ENCODE peak calls at places on chromosome 6, in nine cellular contexts. Q is transverse colon; C is tibial artery; G is fibroblast of lung; X is CD8-positive, alpha-beta T cell; A is uterus; V is body of pancreas; E is pancreas; B is heart right ventricle. M is an unnamed sample.

GRCh38 chr6:22653980-22654610 is 84.7 kb downstream of the HDGFL1 start:
- DNase-seq in Q (no peak), C (no peak), G (no peak), X (no peak), A (no peak), V (no peak), E (no peak), B (no peak), M (no peak)

GRCh38 chr6:217048-217659 is 75.1 kb upstream of the DUSP22 start:
- DNase-seq in Q (peak; percentile 44), C (no peak), G (no peak), X (peak; percentile 41), A (no peak), V (peak; percentile 20), E (peak; percentile 75), B (no peak), M (no peak)

GRCh38 chr6:53517021-53517420 is 27.9 kb downstream of the GCLC start:
- DNase-seq in Q (no peak), C (no peak), G (no peak), X (no peak), A (no peak), V (no peak), E (no peak), B (no peak), M (no peak)

GRCh38 chr6:148827421-148827820 is 80.6 kb downstream of the UST start:
- DNase-seq in Q (no peak), C (no peak), G (peak; percentile 60), X (no peak), A (no peak), V (no peak), E (no peak), B (no peak), M (no peak)

GRCh38 chr6:123329337-123329736 is 307.4 kb downstream of the TRDN start:
- DNase-seq in Q (no peak), C (no peak), G (no peak), X (no peak), A (no peak), V (no peak), E (no peak), B (no peak), M (no peak)

GRCh38 chr6:148934534-148934933 is 187.7 kb downstream of the UST start:
- DNase-seq in Q (peak; percentile 23), C (peak; percentile 73), G (peak; percentile 46), X (no peak), A (peak; percentile 42), V (peak; percentile 25), E (no peak), B (peak; percentile 28), M (peak; percentile 21)

GRCh38 chr6:158708239-158708638 is 58.4 kb downstream of the SYTL3 start:
- DNase-seq in Q (no peak), C (peak; percentile 77), G (peak; percentile 77), X (no peak), A (peak; percentile 63), V (no peak), E (no peak), B (peak; percentile 56), M (no peak)

GRCh38 chr6:149190228-149190831 is 127.2 kb upstream of the TAB2 start:
- DNase-seq in Q (peak; percentile 74), C (no peak), G (peak; percentile 24), X (peak; percentile 42), A (no peak), V (peak; percentile 42), E (no peak), B (no peak), M (no peak)

GRCh38 chr6:132320007-132320406 is 81.3 kb downstream of the MOXD1 start:
- DNase-seq in Q (no peak), C (no peak), G (peak; percentile 82), X (no peak), A (no peak), V (no peak), E (no peak), B (no peak), M (no peak)

GRCh38 chr6:14453712-14454466 is 336.3 kb downstream of the CD83 start:
- DNase-seq in Q (no peak), C (no peak), G (no peak), X (no peak), A (no peak), V (no peak), E (no peak), B (no peak), M (no peak)

GRCh38 chr6:25181923-25182322 is 97.3 kb upstream of the CARMIL1 start:
- DNase-seq in Q (no peak), C (no peak), G (peak; percentile 51), X (no peak), A (no peak), V (no peak), E (no peak), B (no peak), M (no peak)

GRCh38 chr6:127457444-127458064 is 1.6 kb downstream of the KIAA0408 start:
- DNase-seq in Q (no peak), C (no peak), G (peak; percentile 85), X (no peak), A (no peak), V (peak; percentile 20), E (no peak), B (no peak), M (no peak)

GRCh38 chr6:140677781-140678528 is 1303.5 kb upstream of the CITED2 start:
- DNase-seq in Q (no peak), C (no peak), G (peak; percentile 8), X (no peak), A (no peak), V (no peak), E (no peak), B (no peak), M (no peak)

GRCh38 chr6:133645000-133645619 is 243.8 kb upstream of the TCF21 start:
- DNase-seq in Q (no peak), C (no peak), G (peak; percentile 86), X (no peak), A (no peak), V (peak; percentile 13), E (no peak), B (peak; percentile 23), M (no peak)

GRCh38 chr6:44859901-44860410 is 468.2 kb upstream of the RUNX2 start:
- DNase-seq in Q (no peak), C (no peak), G (no peak), X (no peak), A (no peak), V (no peak), E (no peak), B (no peak), M (no peak)

GRCh38 chr6:14129572-14129971 is 12.0 kb downstream of the CD83 start:
- DNase-seq in Q (peak; percentile 60), C (no peak), G (peak; percentile 77), X (peak; percentile 22), A (peak; percentile 28), V (peak; percentile 64), E (no peak), B (peak; percentile 62), M (peak; percentile 80)

GRCh38 chr6:19895866-19896579 is 58.9 kb downstream of the ID4 start:
- DNase-seq in Q (no peak), C (no peak), G (no peak), X (no peak), A (no peak), V (no peak), E (no peak), B (no peak), M (no peak)

GRCh38 chr6:17817763-17818162 is 111.0 kb upstream of the NUP153 start:
- DNase-seq in Q (no peak), C (no peak), G (no peak), X (no peak), A (no peak), V (no peak), E (no peak), B (no peak), M (no peak)

GRCh38 chr6:33075568-33076405 is at the start of gene HLA-DPB1:
- DNase-seq in Q (no peak), C (no peak), G (peak; percentile 32), X (peak; percentile 34), A (no peak), V (peak; percentile 51), E (no peak), B (peak; percentile 50), M (no peak)
- H3K4me3 ChIP-seq in Q (peak within 1 kb of the TSS; percentile 14), C (peak within 1 kb of the TSS; percentile 29), G (no peak within 1 kb of the TSS), X (peak within 1 kb of the TSS; percentile 56), A (peak within 1 kb of the TSS; percentile 29), V (no peak within 1 kb of the TSS), E (no peak within 1 kb of the TSS), B (peak within 1 kb of the TSS; percentile 36), M (peak within 1 kb of the TSS; percentile 33)

GRCh38 chr6:43120101-43120730 is 44.1 kb downstream of the PTK7 start:
- DNase-seq in Q (no peak), C (no peak), G (no peak), X (no peak), A (no peak), V (no peak), E (no peak), B (no peak), M (no peak)

GRCh38 chr6:43119456-43119855 is 43.3 kb downstream of the PTK7 start:
- DNase-seq in Q (no peak), C (no peak), G (no peak), X (no peak), A (no peak), V (no peak), E (no peak), B (no peak), M (no peak)

GRCh38 chr6:43113431-43114260 is 37.5 kb downstream of the PTK7 start:
- DNase-seq in Q (peak; percentile 28), C (no peak), G (no peak), X (no peak), A (peak; percentile 59), V (no peak), E (no peak), B (no peak), M (no peak)

GRCh38 chr6:43120938-43121913 is 45.1 kb downstream of the PTK7 start:
- DNase-seq in Q (peak; percentile 41), C (peak; percentile 95), G (peak; percentile 98), X (no peak), A (peak; percentile 84), V (peak; percentile 54), E (no peak), B (peak; percentile 32), M (no peak)

GRCh38 chr6:43115365-43115764 is 39.3 kb downstream of the PTK7 start:
- DNase-seq in Q (no peak), C (no peak), G (peak; percentile 25), X (no peak), A (no peak), V (no peak), E (no peak), B (no peak), M (no peak)
- H3K27ac ChIP-seq in Q (no peak overlapping the region), C (no peak overlapping the region), G (peak overlapping the region; percentile 35), X (no peak overlapping the region), A (peak overlapping the region; percentile 97), V (no peak overlapping the region), E (no peak overlapping the region), B (no peak overlapping the region), M (peak overlapping the region; percentile 48)

GRCh38 chr6:167469101-167469500 is 144.2 kb downstream of the TTLL2 start:
- DNase-seq in Q (no peak), C (no peak), G (no peak), X (no peak), A (no peak), V (no peak), E (no peak), B (no peak), M (no peak)
- TF ChIP-seq CTCF in Q (no peak), C (no peak), G (no peak), X (no peak), A (no peak), V (no peak), E (no peak), B (no peak), M (no peak)

DNA sequence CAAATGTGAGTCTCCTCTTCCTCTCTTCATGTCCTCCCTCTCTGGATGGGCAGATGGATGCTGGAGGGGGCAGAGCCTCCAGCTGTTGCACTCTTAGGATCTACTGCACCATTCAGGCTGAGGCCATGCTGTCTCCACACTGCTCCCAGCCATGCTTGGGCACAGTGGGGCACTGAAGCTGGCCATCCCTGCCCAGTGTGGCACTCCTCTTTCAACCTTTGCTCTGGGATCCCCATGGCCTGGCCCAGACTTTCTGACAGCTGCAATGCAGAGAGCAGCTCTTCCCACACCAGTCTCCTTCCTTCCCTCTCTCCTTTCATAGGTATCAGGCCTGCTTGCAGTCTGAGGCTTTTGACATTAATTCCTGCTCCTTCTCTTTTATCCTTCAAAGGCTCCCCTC is 9.3 kb downstream of the KCNK17 start:
- DNase-seq in Q (no peak), C (no peak), G (no peak), X (no peak), A (no peak), V (no peak), E (no peak), B (no peak), M (no peak)
- H3K4me3 ChIP-seq in Q (no peak overlapping the region), C (no peak overlapping the region), G (no peak overlapping the region), X (no peak overlapping the region), A (no peak overlapping the region), V (no peak overlapping the region), E (no peak overlapping the region), B (no peak overlapping the region), M (no peak overlapping the region)